ENCODE peak calls at places on chromosome 21, in five cellular contexts. X, C, Q, W and J are unnamed samples.

GRCh38 chr21:31030367-31031106 is 7.7 kb downstream of the KRTAP19-8 start:
- DNase-seq in X (no peak), C (no peak), Q (no peak), W (no peak), J (peak; percentile 48)

GRCh38 chr21:16570856-16571255 is 841.1 kb downstream of the USP25 start:
- DNase-seq in X (no peak), C (no peak), Q (peak; percentile 44), W (no peak), J (no peak)

GRCh38 chr21:46426313-46427046 is 32.2 kb upstream of the DIP2A start:
- DNase-seq in X (no peak), C (no peak), Q (no peak), W (no peak), J (no peak)

GRCh38 chr21:46049890-46050650 is 47.8 kb upstream of the COL6A2 start:
- DNase-seq in X (no peak), C (no peak), Q (peak; percentile 38), W (no peak), J (no peak)

GRCh38 chr21:14918542-14918941 is 146.3 kb downstream of the NRIP1 start:
- DNase-seq in X (no peak), C (no peak), Q (no peak), W (no peak), J (no peak)

GRCh38 chr21:31161157-31161556 is 122.9 kb upstream of the KRTAP19-8 start:
- DNase-seq in X (no peak), C (no peak), Q (peak; percentile 50), W (no peak), J (no peak)

GRCh38 chr21:14737922-14738321 is 191.8 kb upstream of the SAMSN1 start:
- DNase-seq in X (peak; percentile 63), C (peak; percentile 53), Q (peak; percentile 59), W (peak; percentile 55), J (peak; percentile 84)

GRCh38 chr21:45335761-45336534 is 48.3 kb upstream of the POFUT2 start:
- DNase-seq in X (no peak), C (no peak), Q (no peak), W (no peak), J (no peak)

GRCh38 chr21:30326390-30326789 is 6.3 kb upstream of the KRTAP26-1 start:
- DNase-seq in X (no peak), C (no peak), Q (no peak), W (no peak), J (no peak)

GRCh38 chr21:39141502-39141901 is 41.7 kb downstream of the PSMG1 start:
- DNase-seq in X (no peak), C (no peak), Q (peak; percentile 13), W (no peak), J (no peak)

GRCh38 chr21:44695176-44695575 is 1.8 kb upstream of the KRTAP10-12 start:
- DNase-seq in X (no peak), C (no peak), Q (no peak), W (no peak), J (no peak)

GRCh38 chr21:31781737-31782136 is 49.8 kb upstream of the SCAF4 start:
- DNase-seq in X (peak; percentile 4), C (peak; percentile 31), Q (peak; percentile 54), W (peak; percentile 85), J (no peak)

GRCh38 chr21:44267655-44268142 is 6.0 kb upstream of the DNMT3L start:
- DNase-seq in X (no peak), C (no peak), Q (no peak), W (peak; percentile 15), J (peak; percentile 35)

GRCh38 chr21:16082038-16082816 is 352.4 kb downstream of the USP25 start:
- DNase-seq in X (peak; percentile 13), C (no peak), Q (peak; percentile 56), W (no peak), J (peak; percentile 3)

GRCh38 chr21:21860888-21861287 is 862.7 kb downstream of the NCAM2 start:
- DNase-seq in X (no peak), C (no peak), Q (peak; percentile 53), W (no peak), J (no peak)

GRCh38 chr21:14880922-14881321 is 183.9 kb downstream of the NRIP1 start:
- DNase-seq in X (no peak), C (no peak), Q (peak; percentile 54), W (no peak), J (no peak)

GRCh38 chr21:14875186-14875585 is 189.6 kb downstream of the NRIP1 start:
- DNase-seq in X (no peak), C (no peak), Q (no peak), W (no peak), J (no peak)

GRCh38 chr21:41254090-41254700 is 62.4 kb upstream of the FAM3B start:
- DNase-seq in X (no peak), C (no peak), Q (no peak), W (no peak), J (no peak)

GRCh38 chr21:40507978-40508377 is 339.0 kb downstream of the DSCAM start:
- DNase-seq in X (peak; percentile 56), C (no peak), Q (peak; percentile 53), W (no peak), J (no peak)

GRCh38 chr21:29258626-29259335 is 39.9 kb upstream of the BACH1 start:
- DNase-seq in X (peak; percentile 32), C (no peak), Q (peak; percentile 80), W (no peak), J (no peak)

GRCh38 chr21:44416193-44416592 is 39.1 kb upstream of the LRRC3 start:
- DNase-seq in X (no peak), C (no peak), Q (no peak), W (no peak), J (no peak)

GRCh38 chr21:46344219-46344915 is 20.4 kb downstream of the PCNT start:
- DNase-seq in X (no peak), C (no peak), Q (no peak), W (no peak), J (no peak)

GRCh38 chr21:44785620-44786344 is 15.8 kb downstream of the UBE2G2 start:
- DNase-seq in X (no peak), C (no peak), Q (peak; percentile 51), W (no peak), J (no peak)

GRCh38 chr21:38712076-38712475 is 93.7 kb upstream of the ETS2 start:
- DNase-seq in X (peak; percentile 58), C (no peak), Q (peak; percentile 41), W (no peak), J (peak; percentile 9)

GRCh38 chr21:44800103-44800502 is 1.5 kb downstream of the UBE2G2 start:
- DNase-seq in X (peak; percentile 43), C (no peak), Q (peak; percentile 42), W (peak; percentile 45), J (peak; percentile 33)

GRCh38 chr21:25313891-25314646 is 293.2 kb downstream of the MRPL39 start:
- DNase-seq in X (no peak), C (no peak), Q (peak; percentile 60), W (no peak), J (peak; percentile 39)

GRCh38 chr21:28704746-28705145 is 287.9 kb downstream of the LTN1 start:
- DNase-seq in X (no peak), C (no peak), Q (peak; percentile 16), W (peak; percentile 6), J (no peak)

GRCh38 chr21:45087022-45087823 is 12.8 kb downstream of the ADARB1 start:
- DNase-seq in X (no peak), C (no peak), Q (peak; percentile 46), W (no peak), J (no peak)

GRCh38 chr21:25515484-25516405 is 91.5 kb downstream of the MRPL39 start:
- DNase-seq in X (no peak), C (no peak), Q (peak; percentile 58), W (no peak), J (no peak)

GRCh38 chr21:29441651-29442050 is 142.9 kb downstream of the BACH1 start:
- DNase-seq in X (no peak), C (no peak), Q (peak; percentile 13), W (no peak), J (no peak)

GRCh38 chr21:23861908-23862504 is 1745.3 kb downstream of the MRPL39 start:
- DNase-seq in X (no peak), C (no peak), Q (no peak), W (no peak), J (no peak)

GRCh38 chr21:44856131-44856530 is 17.4 kb downstream of the PTTG1IP start:
- DNase-seq in X (no peak), C (no peak), Q (no peak), W (no peak), J (no peak)

GRCh38 chr21:16752109-16752508 is 760.7 kb upstream of the CXADR start:
- DNase-seq in X (no peak), C (no peak), Q (no peak), W (no peak), J (no peak)

GRCh38 chr21:21084179-21084578 is 86.0 kb downstream of the NCAM2 start:
- DNase-seq in X (no peak), C (no peak), Q (peak; percentile 18), W (no peak), J (no peak)

GRCh38 chr21:44094832-44095231 is 12.4 kb upstream of the PWP2 start:
- DNase-seq in X (no peak), C (peak; percentile 3), Q (no peak), W (no peak), J (no peak)

GRCh38 chr21:18244721-18245486 is at the start of gene CHODL:
- DNase-seq in X (no peak), C (no peak), Q (peak; percentile 34), W (no peak), J (no peak)
- H3K4me3 ChIP-seq in X (no peak within 1 kb of the TSS), C (no peak within 1 kb of the TSS), Q (peak within 1 kb of the TSS; percentile 40), W (peak within 1 kb of the TSS; percentile 16), J (no peak within 1 kb of the TSS)

GRCh38 chr21:42379425-42380215 is 13.3 kb upstream of the TFF1 start:
- DNase-seq in X (no peak), C (no peak), Q (no peak), W (no peak), J (no peak)

GRCh38 chr21:42382915-42383314 is 12.9 kb downstream of the TMPRSS3 start:
- DNase-seq in X (no peak), C (no peak), Q (no peak), W (no peak), J (no peak)

GRCh38 chr21:42383331-42383730 is 12.5 kb downstream of the TMPRSS3 start:
- DNase-seq in X (no peak), C (no peak), Q (no peak), W (no peak), J (no peak)

GRCh38 chr21:42384184-42384583 is 11.7 kb downstream of the TMPRSS3 start:
- DNase-seq in X (no peak), C (no peak), Q (no peak), W (no peak), J (no peak)

GRCh38 chr21:42381347-42381984 is 14.4 kb downstream of the TMPRSS3 start:
- DNase-seq in X (peak; percentile 61), C (no peak), Q (peak; percentile 22), W (no peak), J (peak; percentile 66)
- TF ChIP-seq CTCF in X (peak; percentile 59), C (peak; percentile 83), Q (peak; percentile 80), W (peak; percentile 34), J (peak; percentile 59)

DNA sequence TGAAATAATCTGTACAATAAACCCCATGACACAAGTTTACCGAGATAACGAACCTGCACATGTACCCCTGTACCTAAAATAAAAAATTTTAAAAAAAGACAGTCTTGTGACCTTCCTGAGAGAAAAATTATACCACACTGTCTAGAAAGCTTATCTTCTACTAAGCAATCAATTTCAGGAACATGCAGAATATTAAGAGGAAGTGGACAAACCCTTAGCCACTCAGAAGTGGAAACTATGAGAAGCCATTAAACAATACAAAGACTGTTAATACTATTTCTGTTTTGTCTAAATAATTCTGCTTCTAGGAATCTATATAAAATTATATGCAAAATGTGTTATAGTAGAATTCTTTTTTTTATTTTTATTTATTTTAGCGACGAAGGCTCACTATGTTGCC is 93.9 kb downstream of the ADAMTS1 start:
- DNase-seq in X (no peak), C (no peak), Q (no peak), W (no peak), J (no peak)
- H3K4me3 ChIP-seq in X (no peak overlapping the region), C (no peak overlapping the region), Q (no peak overlapping the region), W (no peak overlapping the region), J (no peak overlapping the region)

GRCh38 chr21:34688145-34688544 is 19.4 kb downstream of the CLIC6 start:
- DNase-seq in X (peak; percentile 18), C (no peak), Q (peak; percentile 52), W (no peak), J (no peak)
- TF ChIP-seq CTCF in X (peak; percentile 50), C (no peak), Q (peak; percentile 81), W (no peak), J (no peak)